ENCODE peak calls at places on chromosome 18, in five cellular contexts. J is PC-9, O is colonic mucosa, L is endothelial cell, N is mammary epithelial cell. T is an unnamed sample.

GRCh38 chr18:2625217-2625616 is 30.3 kb upstream of the SMCHD1 start:
- DNase-seq in N (no peak), L (no peak), J (no peak), O (no peak), T (no peak)

GRCh38 chr18:79580481-79581171 is 99.0 kb upstream of the CTDP1 start:
- DNase-seq in J (no peak), N (no peak), O (no peak), L (no peak), T (no peak)

GRCh38 chr18:2901405-2901989 is 54.7 kb downstream of the EMILIN2 start:
- DNase-seq in L (no peak), N (no peak), O (no peak), J (no peak), T (no peak)

GRCh38 chr18:5197032-5197434 is at the start of gene AKAIN1:
- DNase-seq in L (peak; percentile 76), J (no peak), O (no peak), N (peak; percentile 14), T (peak; percentile 66)

GRCh38 chr18:45167109-45167551 is 448.1 kb upstream of the SLC14A2 start:
- DNase-seq in J (no peak), N (peak; percentile 63), O (no peak), L (no peak), T (no peak)

GRCh38 chr18:8696749-8697211 is 8.6 kb upstream of the MTCL1 start:
- DNase-seq in O (peak; percentile 82), L (peak; percentile 87), J (peak; percentile 84), N (peak; percentile 48), T (peak; percentile 76)

GRCh38 chr18:69031571-69032451 is 233.9 kb downstream of the CCDC102B start:
- DNase-seq in O (no peak), N (no peak), L (no peak), J (no peak), T (no peak)

GRCh38 chr18:3579701-3580100 is 129.7 kb downstream of the TGIF1 start:
- DNase-seq in L (no peak), N (peak; percentile 84), J (no peak), O (no peak), T (no peak)

GRCh38 chr18:22813648-22814328 is 119.3 kb upstream of the RBBP8 start:
- DNase-seq in L (no peak), N (peak; percentile 60), J (no peak), O (no peak), T (no peak)

GRCh38 chr18:75167759-75168211 is 41.2 kb downstream of the PTGR3 start:
- DNase-seq in N (no peak), L (no peak), J (no peak), O (no peak), T (no peak)

GRCh38 chr18:58177886-58178470 is 134.0 kb downstream of the NEDD4L start:
- DNase-seq in O (no peak), J (no peak), N (no peak), L (no peak), T (no peak)

GRCh38 chr18:6001867-6002266 is 106.5 kb upstream of the TMEM200C start:
- DNase-seq in J (no peak), O (no peak), N (no peak), L (no peak), T (no peak)

GRCh38 chr18:57334383-57334782 is 18.0 kb upstream of the ST8SIA3 start:
- DNase-seq in J (no peak), L (no peak), O (no peak), N (no peak), T (no peak)

GRCh38 chr18:42113529-42114191 is 158.6 kb downstream of the PIK3C3 start:
- DNase-seq in O (no peak), N (peak; percentile 6), L (no peak), J (no peak), T (no peak)

GRCh38 chr18:48667276-48668254 is 128.7 kb downstream of the CTIF start:
- DNase-seq in L (no peak), J (no peak), N (peak; percentile 11), O (no peak), T (no peak)

GRCh38 chr18:23036611-23037259 is 98.5 kb upstream of the CABLES1 start:
- DNase-seq in O (no peak), L (no peak), J (peak; percentile 29), N (no peak), T (no peak)

GRCh38 chr18:23548719-23549118 is 37.6 kb downstream of the NPC1 start:
- DNase-seq in J (no peak), O (no peak), L (no peak), N (no peak), T (no peak)

GRCh38 chr18:11178951-11179549 is 29.7 kb upstream of the PIEZO2 start:
- DNase-seq in J (no peak), O (no peak), N (no peak), L (no peak), T (no peak)

GRCh38 chr18:76351961-76352581 is 143.0 kb downstream of the ZNF516 start:
- DNase-seq in O (peak; percentile 41), L (no peak), J (peak; percentile 51), N (peak; percentile 54), T (no peak)

GRCh38 chr18:48829443-48830149 is 121.2 kb downstream of the SMAD7 start:
- DNase-seq in L (no peak), O (no peak), J (no peak), N (no peak), T (no peak)

GRCh38 chr18:23776306-23776705 is 87.1 kb downstream of the LAMA3 start:
- DNase-seq in J (no peak), N (no peak), O (no peak), L (no peak), T (no peak)

GRCh38 chr18:77043541-77044280 is 88.9 kb downstream of the MBP start:
- DNase-seq in L (no peak), O (no peak), J (no peak), N (no peak), T (no peak)

GRCh38 chr18:37654034-37654433 is 88.4 kb upstream of the CELF4 start:
- DNase-seq in O (no peak), L (no peak), J (no peak), N (no peak), T (no peak)

GRCh38 chr18:33264566-33264965 is 176.0 kb downstream of the CCDC178 start:
- DNase-seq in N (no peak), L (no peak), O (no peak), J (no peak), T (no peak)

GRCh38 chr18:79203017-79203605 is 133.9 kb downstream of the ATP9B start:
- DNase-seq in L (no peak), J (peak; percentile 19), O (no peak), N (peak; percentile 95), T (no peak)

GRCh38 chr18:11570770-11571169 is 38.6 kb upstream of the SLC35G4 start:
- DNase-seq in L (no peak), N (no peak), O (no peak), J (no peak), T (no peak)

GRCh38 chr18:50847192-50847591 is 27.4 kb upstream of the MRO start:
- DNase-seq in L (no peak), J (no peak), N (no peak), O (no peak), T (no peak)

GRCh38 chr18:44409071-44409470 is 271.6 kb upstream of the SETBP1 start:
- DNase-seq in O (no peak), L (no peak), N (no peak), J (no peak), T (no peak)

GRCh38 chr18:28903366-28903765 is 726.4 kb upstream of the CDH2 start:
- DNase-seq in O (no peak), N (no peak), L (no peak), J (no peak), T (no peak)

GRCh38 chr18:24514439-24514838 is 54.0 kb downstream of the HRH4 start:
- DNase-seq in N (peak; percentile 81), L (no peak), O (no peak), J (no peak), T (no peak)

GRCh38 chr18:36460854-36461253 is 163.3 kb downstream of the FHOD3 start:
- DNase-seq in O (no peak), N (no peak), J (no peak), L (no peak), T (no peak)

GRCh38 chr18:3153107-3153704 is 66.6 kb downstream of the MYOM1 start:
- DNase-seq in J (no peak), N (peak; percentile 63), O (no peak), L (no peak), T (no peak)

GRCh38 chr18:60090170-60090569 is 190.4 kb downstream of the PMAIP1 start:
- DNase-seq in O (no peak), N (no peak), J (no peak), L (no peak), T (no peak)
- TF ChIP-seq CTCF in O (no peak), N (no peak), J (no peak), L (no peak), T (peak; percentile 32)

GRCh38 chr18:31825772-31826171 is 65.1 kb upstream of the SLC25A52 start:
- DNase-seq in L (no peak), J (no peak), N (no peak), O (no peak), T (no peak)

GRCh38 chr18:31819106-31819924 is 58.6 kb upstream of the SLC25A52 start:
- DNase-seq in L (no peak), N (peak; percentile 37), J (peak; percentile 1), O (peak; percentile 19), T (no peak)

GRCh38 chr18:31821452-31822171 is 60.9 kb upstream of the SLC25A52 start:
- DNase-seq in L (peak; percentile 27), J (no peak), O (no peak), N (no peak), T (no peak)

GRCh38 chr18:31819925-31820229 is 59.2 kb upstream of the SLC25A52 start:
- DNase-seq in O (no peak), L (no peak), J (no peak), N (no peak), T (no peak)
- TF ChIP-seq CTCF in O (no peak), L (peak; percentile 28), J (peak; percentile 31), N (no peak), T (no peak)

GRCh38 chr18:35030234-35030989 is 10.8 kb upstream of the MAPRE2 start:
- DNase-seq in J (no peak), N (no peak), L (no peak), O (peak; percentile 46), T (no peak)

GRCh38 chr18:35029103-35029502 is 12.1 kb upstream of the MAPRE2 start:
- DNase-seq in J (no peak), O (no peak), N (no peak), L (no peak), T (no peak)

GRCh38 chr18:35028556-35028955 is 12.7 kb upstream of the MAPRE2 start:
- DNase-seq in O (no peak), J (no peak), L (no peak), N (no peak), T (no peak)

GRCh38 chr18:35032113-35032512 is 9.1 kb upstream of the MAPRE2 start:
- DNase-seq in J (no peak), N (no peak), O (no peak), L (no peak), T (no peak)

DNA sequence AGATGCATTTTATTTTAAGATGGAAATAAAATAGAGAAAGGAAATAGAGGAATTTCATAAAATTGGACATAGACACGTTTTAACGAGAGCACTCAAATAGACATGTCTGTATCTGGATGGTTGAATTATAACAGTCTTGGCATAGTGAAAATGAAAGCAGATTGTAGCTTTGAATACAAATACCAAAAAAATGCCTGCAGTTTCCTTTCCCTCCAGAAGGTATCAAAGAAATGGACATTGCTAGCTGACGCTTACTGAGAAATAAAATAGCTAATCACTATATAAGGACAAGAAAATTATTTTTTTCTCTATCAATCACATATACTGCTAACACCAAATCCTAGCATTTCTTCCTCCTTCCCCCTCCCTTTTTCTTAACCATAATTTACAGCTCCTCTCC is 11.4 kb upstream of the MAPRE2 start:
- DNase-seq in N (no peak), J (no peak), O (no peak), L (no peak), T (no peak)
- TF ChIP-seq CTCF in N (no peak), J (no peak), O (no peak), L (no peak), T (no peak)

GRCh38 chr18:73841661-73842060 is 306.0 kb downstream of the FBXO15 start:
- DNase-seq in O (no peak), N (no peak), L (no peak), J (no peak), T (no peak)
- TF ChIP-seq CTCF in O (no peak), N (peak; percentile 44), L (peak; percentile 65), J (peak; percentile 30), T (peak; percentile 59)